ENCODE peak calls at places on chromosome 6, in six cellular contexts. M, T, K, Z, H and V are unnamed samples.

GRCh38 chr6:97176468-97176867 is 106.5 kb downstream of the MMS22L start:
- DNase-seq in M (no peak), T (no peak), K (no peak), Z (no peak), H (no peak), V (no peak)

GRCh38 chr6:110331816-110332215 is 26.3 kb downstream of the METTL24 start:
- DNase-seq in M (no peak), T (no peak), K (peak), Z (peak), H (no peak), V (no peak)

GRCh38 chr6:117919775-117920492 is 12.9 kb downstream of the SLC35F1 start:
- DNase-seq in M (no peak), T (peak), K (no peak), Z (peak), H (no peak), V (no peak)

GRCh38 chr6:87705070-87705691 is 3.1 kb upstream of the AKIRIN2 start:
- DNase-seq in M (no peak), T (no peak), K (no peak), Z (no peak), H (no peak), V (peak)

GRCh38 chr6:143896096-143896880 is 32.0 kb downstream of the ZC2HC1B start:
- DNase-seq in M (no peak), T (no peak), K (no peak), Z (no peak), H (no peak), V (no peak)

GRCh38 chr6:111306104-111306888 is 176.7 kb downstream of the REV3L start:
- DNase-seq in M (no peak), T (no peak), K (no peak), Z (no peak), H (no peak), V (no peak)

GRCh38 chr6:123953920-123954319 is 150.3 kb downstream of the NKAIN2 start:
- DNase-seq in M (no peak), T (no peak), K (no peak), Z (no peak), H (no peak), V (no peak)

GRCh38 chr6:16130932-16131387 is 2.1 kb downstream of the MYLIP start:
- DNase-seq in M (peak), T (no peak), K (no peak), Z (no peak), H (peak), V (peak)

GRCh38 chr6:34888874-34889555 is at the start of gene ANKS1A:
- DNase-seq in M (peak), T (peak), K (peak), Z (peak), H (peak), V (peak)

GRCh38 chr6:163565140-163565539 is 150.6 kb downstream of the QKI start:
- DNase-seq in M (no peak), T (no peak), K (peak), Z (no peak), H (no peak), V (no peak)

GRCh38 chr6:27126815-27127537 is 120.5 kb upstream of the PRSS16 start:
- DNase-seq in M (peak), T (peak), K (peak), Z (peak), H (peak), V (peak)

GRCh38 chr6:160030103-160030502 is 61.2 kb downstream of the IGF2R start:
- DNase-seq in M (peak), T (no peak), K (peak), Z (no peak), H (no peak), V (no peak)

GRCh38 chr6:27161946-27162603 is 85.4 kb upstream of the PRSS16 start:
- DNase-seq in M (peak), T (no peak), K (peak), Z (peak), H (no peak), V (peak)

GRCh38 chr6:160202411-160202810 is 56.2 kb downstream of the SLC22A2 start:
- DNase-seq in M (peak), T (no peak), K (no peak), Z (no peak), H (no peak), V (no peak)

GRCh38 chr6:145278163-145278807 is 457.0 kb downstream of the EPM2A start:
- DNase-seq in M (peak), T (no peak), K (no peak), Z (no peak), H (no peak), V (no peak)

GRCh38 chr6:148999921-149000589 is 253.2 kb downstream of the UST start:
- DNase-seq in M (peak), T (no peak), K (no peak), Z (no peak), H (no peak), V (no peak)

GRCh38 chr6:75602164-75602896 is 650 bp downstream of the SENP6 start:
- DNase-seq in M (peak), T (no peak), K (peak), Z (peak), H (peak), V (peak)

GRCh38 chr6:28977351-28978136 is 27.6 kb downstream of the ZNF311 start:
- DNase-seq in M (peak), T (no peak), K (no peak), Z (no peak), H (no peak), V (peak)

GRCh38 chr6:55980627-55981211 is 105.3 kb upstream of the BMP5 start:
- DNase-seq in M (peak), T (no peak), K (peak), Z (peak), H (no peak), V (peak)